ENCODE peak calls at places on chromosomes 2 and 18, in nine cellular contexts. U is IMR-90, B is DND-41, D is colonic mucosa, S is kidney, L is astrocyte, W is endothelial cell of umbilical vein, M is fibroblast of lung, O is mammary epithelial cell. A is an unnamed sample.

GRCh38 chr2:31078579-31079105 is 59.6 kb downstream of the GALNT14 start:
- DNase-seq in B (no peak), M (no peak), U (no peak), D (no peak), O (peak; percentile 24), W (no peak), S (no peak), L (no peak), A (peak; percentile 27)

GRCh38 chr18:75408554-75409506 is 18.7 kb downstream of the SMIM21 start:
- DNase-seq in M (peak; percentile 99), O (peak; percentile 100), B (peak; percentile 7), L (peak; percentile 99), D (no peak), U (peak; percentile 100), W (peak; percentile 3), S (no peak), A (peak; percentile 88)

GRCh38 chr2:234451852-234452625 is 44.8 kb downstream of the ARL4C start:
- DNase-seq in W (no peak), L (peak; percentile 99), U (peak; percentile 98), S (no peak), O (peak; percentile 61), M (peak; percentile 98), B (no peak), D (no peak), A (peak; percentile 78)

GRCh38 chr2:79715328-79715727 is 202.5 kb downstream of the CTNNA2 start:
- DNase-seq in W (no peak), M (no peak), U (peak; percentile 42), D (no peak), B (no peak), L (no peak), O (no peak), S (no peak), A (no peak)

GRCh38 chr18:6810191-6810590 is 80.7 kb downstream of the ARHGAP28 start:
- DNase-seq in W (no peak), S (no peak), B (no peak), M (no peak), D (no peak), L (no peak), O (no peak), U (no peak), A (no peak)

GRCh38 chr2:27843992-27844391 is 46.2 kb downstream of the RBKS start:
- DNase-seq in S (no peak), U (no peak), O (peak; percentile 42), W (no peak), D (no peak), B (no peak), M (no peak), L (no peak), A (no peak)

GRCh38 chr2:218290316-218291261 is 1.7 kb downstream of the TMBIM1 start:
- DNase-seq in M (no peak), B (peak; percentile 43), L (no peak), D (no peak), O (peak; percentile 61), S (no peak), U (no peak), W (no peak), A (no peak)

GRCh38 chr18:71223487-71223886 is 934.6 kb downstream of the SOCS6 start:
- DNase-seq in O (no peak), M (no peak), U (no peak), D (no peak), W (no peak), L (no peak), B (no peak), S (no peak), A (no peak)

GRCh38 chr2:31386648-31387047 is 27.9 kb downstream of the XDH start:
- DNase-seq in D (no peak), B (no peak), L (no peak), M (no peak), O (no peak), S (no peak), W (no peak), U (no peak), A (peak; percentile 40)

GRCh38 chr2:120373424-120373823 is 27.5 kb downstream of the INHBB start:
- DNase-seq in W (no peak), M (no peak), B (no peak), D (no peak), L (no peak), S (peak; percentile 30), O (no peak), U (no peak), A (no peak)

GRCh38 chr18:64276736-64277135 is 127.8 kb upstream of the LINC00305 start:
- DNase-seq in D (no peak), S (no peak), L (no peak), U (no peak), O (no peak), W (peak; percentile 52), B (no peak), M (peak; percentile 9), A (no peak)

GRCh38 chr18:41126541-41127235 is 828.3 kb upstream of the PIK3C3 start:
- DNase-seq in B (no peak), W (peak; percentile 13), O (peak; percentile 79), U (peak; percentile 84), M (peak; percentile 91), S (no peak), L (peak; percentile 88), D (no peak), A (peak; percentile 60)

GRCh38 chr2:10142640-10142965 is 20.1 kb downstream of the RRM2 start:
- DNase-seq in D (no peak), U (no peak), L (no peak), O (no peak), M (no peak), B (no peak), S (no peak), W (no peak), A (no peak)
- H3K9ac ChIP-seq in D (no peak overlapping the region), U (no peak overlapping the region), L (no peak overlapping the region), O (no peak overlapping the region), M (no peak overlapping the region), B (no peak overlapping the region), S (no peak overlapping the region), W (no peak overlapping the region), A (no peak overlapping the region)

DNA sequence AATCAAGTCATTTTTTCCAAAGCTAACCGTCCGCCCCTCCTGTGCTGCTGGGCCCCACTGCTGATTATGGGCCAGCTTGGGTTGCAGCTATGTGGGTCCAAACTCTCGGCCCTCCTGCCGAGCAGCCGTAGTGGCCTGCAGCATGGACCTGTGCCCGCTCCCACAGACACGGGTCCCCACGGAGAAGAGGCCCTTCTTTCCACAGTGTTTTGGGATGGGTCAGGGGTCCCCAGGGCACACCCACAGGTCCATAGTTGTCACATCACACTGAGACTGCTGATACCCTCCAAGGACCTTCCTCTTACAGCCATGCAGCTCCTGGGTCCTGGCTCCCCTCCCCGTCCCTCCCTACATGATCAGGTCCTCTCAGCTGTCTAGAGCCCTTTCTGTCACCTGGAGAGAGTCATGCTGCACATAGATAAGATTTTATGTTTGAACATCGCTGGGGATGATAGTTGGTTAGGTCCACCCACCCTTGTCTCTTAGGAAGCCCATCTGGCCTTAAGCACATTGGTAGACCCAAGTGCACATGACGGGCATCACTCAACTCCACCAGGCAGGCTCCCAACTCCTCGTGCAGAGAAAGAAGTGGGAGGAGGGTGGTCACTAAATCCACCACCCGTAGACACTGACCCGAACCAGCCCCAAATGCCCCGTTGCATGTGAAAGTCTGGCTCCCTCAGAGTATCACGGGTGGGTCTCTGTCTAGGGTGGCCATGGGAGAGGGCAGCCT is 17.5 kb downstream of the GPR55 start:
- DNase-seq in S (no peak), D (no peak), B (no peak), U (no peak), L (no peak), W (no peak), M (no peak), O (no peak), A (no peak)
- H3K9ac ChIP-seq in S (no peak overlapping the region), D (no peak overlapping the region), B (no peak overlapping the region), U (no peak overlapping the region), L (no peak overlapping the region), W (no peak overlapping the region), M (no peak overlapping the region), O (no peak overlapping the region), A (no peak overlapping the region)

DNA sequence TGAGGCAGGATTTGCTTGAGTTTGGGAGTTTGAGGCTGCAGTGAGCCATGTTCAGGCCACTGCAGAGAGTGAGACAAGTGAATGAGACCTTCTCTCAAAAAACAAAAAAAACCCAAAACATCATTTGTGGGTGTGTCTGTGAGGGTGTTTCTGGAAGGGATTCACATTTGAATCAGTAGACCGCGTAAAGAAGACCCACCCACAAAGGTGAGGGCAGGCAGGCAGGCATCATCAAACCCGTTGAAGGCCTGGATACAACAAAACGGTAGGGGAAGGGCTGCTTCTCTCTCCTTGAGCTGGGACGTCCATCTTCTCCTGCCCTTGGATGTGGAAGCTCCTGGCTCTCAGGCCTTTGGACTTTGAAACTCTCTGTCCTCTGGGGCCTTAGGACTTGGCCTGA is 25.4 kb downstream of the CDKL4 start:
- DNase-seq in M (no peak), U (no peak), S (no peak), D (no peak), O (no peak), W (no peak), L (no peak), B (no peak), A (no peak)
- H3K9ac ChIP-seq in M (no peak overlapping the region), U (no peak overlapping the region), S (no peak overlapping the region), D (no peak overlapping the region), O (no peak overlapping the region), W (no peak overlapping the region), L (no peak overlapping the region), B (no peak overlapping the region), A (no peak overlapping the region)

DNA sequence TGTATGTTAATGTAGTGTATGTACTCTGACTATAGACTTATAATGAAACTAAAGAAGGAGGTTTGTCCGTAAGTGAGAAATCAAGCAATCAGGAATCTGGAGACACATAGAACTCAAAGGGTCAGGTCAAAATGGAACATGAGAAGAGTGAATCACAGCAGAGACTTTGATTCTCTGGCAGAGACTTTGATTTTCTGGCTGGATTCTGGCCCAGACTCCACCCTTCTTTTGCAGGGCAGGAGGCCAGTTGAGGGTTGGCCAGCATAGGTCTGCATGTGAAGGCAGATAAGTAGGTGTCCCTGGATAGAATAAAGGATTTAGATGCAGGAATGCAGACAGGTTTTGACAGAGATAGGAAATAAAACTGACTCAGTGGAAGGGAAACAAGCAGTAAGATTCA is 11.0 kb upstream of the NCKAP5 start:
- DNase-seq in M (peak; percentile 79), W (peak; percentile 93), S (no peak), O (peak; percentile 95), L (peak; percentile 72), B (no peak), U (peak; percentile 80), D (peak; percentile 49), A (peak; percentile 61)
- H3K9ac ChIP-seq in M (no peak overlapping the region), W (no peak overlapping the region), S (no peak overlapping the region), O (no peak overlapping the region), L (no peak overlapping the region), B (no peak overlapping the region), U (no peak overlapping the region), D (no peak overlapping the region), A (no peak overlapping the region)

DNA sequence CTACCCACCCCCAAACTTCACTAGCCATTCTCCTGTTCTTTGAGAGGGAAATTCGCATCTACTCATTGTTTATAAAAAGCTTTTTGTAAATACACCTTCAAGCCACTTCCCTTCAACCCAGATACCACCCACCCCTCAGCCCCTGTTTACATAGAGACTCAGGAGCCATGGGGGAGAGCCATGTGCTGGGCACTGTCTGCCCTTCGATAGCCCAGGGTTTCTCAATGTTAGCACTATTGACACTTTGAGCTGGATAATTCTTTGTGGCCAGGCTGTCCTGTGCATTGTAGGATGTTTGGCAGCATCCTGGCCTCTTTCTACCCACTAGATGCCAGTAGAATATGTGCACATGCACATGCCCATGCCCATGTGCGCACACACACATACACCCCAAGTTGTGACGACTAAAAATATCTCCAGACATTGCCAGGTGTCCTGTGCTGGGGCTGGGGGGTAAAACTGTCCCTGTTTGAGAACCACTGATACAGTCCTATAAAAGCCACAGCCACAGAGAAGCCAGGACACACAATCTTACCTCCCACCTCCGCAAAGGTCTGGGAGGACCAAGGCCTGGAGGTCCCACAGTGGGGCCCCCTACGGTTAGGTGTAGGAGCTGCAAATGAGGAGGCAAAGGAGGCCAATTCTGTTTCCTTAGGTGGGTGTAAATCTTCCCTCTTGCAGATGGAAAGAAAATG is 44.5 kb upstream of the ASPRV1 start:
- DNase-seq in O (no peak), U (no peak), S (peak; percentile 18), M (no peak), B (no peak), D (no peak), L (no peak), W (no peak), A (no peak)
- H3K9ac ChIP-seq in O (no peak overlapping the region), U (no peak overlapping the region), S (no peak overlapping the region), M (no peak overlapping the region), B (no peak overlapping the region), D (no peak overlapping the region), L (no peak overlapping the region), W (no peak overlapping the region), A (no peak overlapping the region)

A was measured in adipocyte.